ENCODE peak calls at places on chromosomes 1 and 21, in eight cellular contexts. One of them, this sample, is unnamed.

GRCh38 chr1:224809613-224810012 is 119.9 kb upstream of the DNAH14 start:
- DNase-seq in stimulated activated CD8-positive, alpha-beta memory T cell treated with anti-CD3 and anti-CD28 coated beads, Interleukin-15, amount 100 ng/mL, for 1 hour: no peak
- DNase-seq in hypothalamus: no peak
- DNase-seq in T-helper 22 cell: no peak
- DNase-seq in CD4-positive, alpha-beta T cell: no peak
- DNase-seq in stimulated activated CD4-positive, alpha-beta T cell treated with anti-CD3 and anti-CD28 coated beads, Interleukin-2, amount 100 ng/mL, for 24 hours: no peak
- DNase-seq in Right ventricle myocardium superior: no peak
- DNase-seq in left cardiac atrium: no peak
- DNase-seq in this sample: no peak

GRCh38 chr1:38551908-38552307 is 307.7 kb downstream of the RRAGC start:
- DNase-seq in stimulated activated CD8-positive, alpha-beta memory T cell treated with anti-CD3 and anti-CD28 coated beads, Interleukin-15, amount 100 ng/mL, for 1 hour: no peak
- DNase-seq in hypothalamus: no peak
- DNase-seq in T-helper 22 cell: no peak
- DNase-seq in CD4-positive, alpha-beta T cell: no peak
- DNase-seq in stimulated activated CD4-positive, alpha-beta T cell treated with anti-CD3 and anti-CD28 coated beads, Interleukin-2, amount 100 ng/mL, for 24 hours: no peak
- DNase-seq in Right ventricle myocardium superior: no peak
- DNase-seq in left cardiac atrium: no peak
- DNase-seq in this sample: no peak

GRCh38 chr1:32247983-32248889 is 1.2 kb downstream of the FAM167B start:
- DNase-seq in stimulated activated CD8-positive, alpha-beta memory T cell treated with anti-CD3 and anti-CD28 coated beads, Interleukin-15, amount 100 ng/mL, for 1 hour: peak
- DNase-seq in hypothalamus: peak
- DNase-seq in T-helper 22 cell: peak
- DNase-seq in CD4-positive, alpha-beta T cell: peak
- DNase-seq in stimulated activated CD4-positive, alpha-beta T cell treated with anti-CD3 and anti-CD28 coated beads, Interleukin-2, amount 100 ng/mL, for 24 hours: peak
- DNase-seq in Right ventricle myocardium superior: peak
- DNase-seq in left cardiac atrium: peak
- DNase-seq in this sample: peak

GRCh38 chr21:28541371-28542112 is 451.1 kb downstream of the LTN1 start:
- DNase-seq in stimulated activated CD8-positive, alpha-beta memory T cell treated with anti-CD3 and anti-CD28 coated beads, Interleukin-15, amount 100 ng/mL, for 1 hour: no peak
- DNase-seq in hypothalamus: no peak
- DNase-seq in T-helper 22 cell: no peak
- DNase-seq in CD4-positive, alpha-beta T cell: no peak
- DNase-seq in stimulated activated CD4-positive, alpha-beta T cell treated with anti-CD3 and anti-CD28 coated beads, Interleukin-2, amount 100 ng/mL, for 24 hours: no peak
- DNase-seq in Right ventricle myocardium superior: no peak
- DNase-seq in left cardiac atrium: no peak
- DNase-seq in this sample: peak

GRCh38 chr1:164361927-164362326 is 197.1 kb upstream of the PBX1 start:
- DNase-seq in stimulated activated CD8-positive, alpha-beta memory T cell treated with anti-CD3 and anti-CD28 coated beads, Interleukin-15, amount 100 ng/mL, for 1 hour: no peak
- DNase-seq in hypothalamus: no peak
- DNase-seq in T-helper 22 cell: no peak
- DNase-seq in CD4-positive, alpha-beta T cell: no peak
- DNase-seq in stimulated activated CD4-positive, alpha-beta T cell treated with anti-CD3 and anti-CD28 coated beads, Interleukin-2, amount 100 ng/mL, for 24 hours: no peak
- DNase-seq in Right ventricle myocardium superior: peak
- DNase-seq in left cardiac atrium: peak
- DNase-seq in this sample: peak

GRCh38 chr21:37575536-37576083 is 209.0 kb downstream of the DYRK1A start:
- DNase-seq in stimulated activated CD8-positive, alpha-beta memory T cell treated with anti-CD3 and anti-CD28 coated beads, Interleukin-15, amount 100 ng/mL, for 1 hour: no peak
- DNase-seq in hypothalamus: no peak
- DNase-seq in T-helper 22 cell: no peak
- DNase-seq in CD4-positive, alpha-beta T cell: no peak
- DNase-seq in stimulated activated CD4-positive, alpha-beta T cell treated with anti-CD3 and anti-CD28 coated beads, Interleukin-2, amount 100 ng/mL, for 24 hours: no peak
- DNase-seq in Right ventricle myocardium superior: no peak
- DNase-seq in left cardiac atrium: no peak
- DNase-seq in this sample: no peak

GRCh38 chr1:23169727-23170335 is 1.2 kb upstream of the LUZP1 start:
- DNase-seq in stimulated activated CD8-positive, alpha-beta memory T cell treated with anti-CD3 and anti-CD28 coated beads, Interleukin-15, amount 100 ng/mL, for 1 hour: no peak
- DNase-seq in hypothalamus: no peak
- DNase-seq in T-helper 22 cell: no peak
- DNase-seq in CD4-positive, alpha-beta T cell: no peak
- DNase-seq in stimulated activated CD4-positive, alpha-beta T cell treated with anti-CD3 and anti-CD28 coated beads, Interleukin-2, amount 100 ng/mL, for 24 hours: no peak
- DNase-seq in Right ventricle myocardium superior: peak
- DNase-seq in left cardiac atrium: peak
- DNase-seq in this sample: peak

GRCh38 chr1:24108334-24109165 is 3.4 kb downstream of the MYOM3 start:
- DNase-seq in stimulated activated CD8-positive, alpha-beta memory T cell treated with anti-CD3 and anti-CD28 coated beads, Interleukin-15, amount 100 ng/mL, for 1 hour: no peak
- DNase-seq in hypothalamus: no peak
- DNase-seq in T-helper 22 cell: no peak
- DNase-seq in CD4-positive, alpha-beta T cell: no peak
- DNase-seq in stimulated activated CD4-positive, alpha-beta T cell treated with anti-CD3 and anti-CD28 coated beads, Interleukin-2, amount 100 ng/mL, for 24 hours: no peak
- DNase-seq in Right ventricle myocardium superior: no peak
- DNase-seq in left cardiac atrium: peak
- DNase-seq in this sample: no peak

GRCh38 chr1:229953736-229954326 is 113.2 kb upstream of the GALNT2 start:
- DNase-seq in stimulated activated CD8-positive, alpha-beta memory T cell treated with anti-CD3 and anti-CD28 coated beads, Interleukin-15, amount 100 ng/mL, for 1 hour: no peak
- DNase-seq in hypothalamus: no peak
- DNase-seq in T-helper 22 cell: no peak
- DNase-seq in CD4-positive, alpha-beta T cell: no peak
- DNase-seq in stimulated activated CD4-positive, alpha-beta T cell treated with anti-CD3 and anti-CD28 coated beads, Interleukin-2, amount 100 ng/mL, for 24 hours: no peak
- DNase-seq in Right ventricle myocardium superior: no peak
- DNase-seq in left cardiac atrium: no peak
- DNase-seq in this sample: no peak

GRCh38 chr1:24237046-24237371 is 49.9 kb upstream of the IFNLR1 start:
- DNase-seq in stimulated activated CD8-positive, alpha-beta memory T cell treated with anti-CD3 and anti-CD28 coated beads, Interleukin-15, amount 100 ng/mL, for 1 hour: no peak
- DNase-seq in hypothalamus: no peak
- DNase-seq in T-helper 22 cell: no peak
- DNase-seq in CD4-positive, alpha-beta T cell: no peak
- DNase-seq in stimulated activated CD4-positive, alpha-beta T cell treated with anti-CD3 and anti-CD28 coated beads, Interleukin-2, amount 100 ng/mL, for 24 hours: no peak
- DNase-seq in Right ventricle myocardium superior: no peak
- DNase-seq in left cardiac atrium: no peak
- DNase-seq in this sample: no peak

GRCh38 chr1:168223681-168224515 is 1.9 kb upstream of the SFT2D2 start:
- DNase-seq in stimulated activated CD8-positive, alpha-beta memory T cell treated with anti-CD3 and anti-CD28 coated beads, Interleukin-15, amount 100 ng/mL, for 1 hour: no peak
- DNase-seq in hypothalamus: no peak
- DNase-seq in T-helper 22 cell: no peak
- DNase-seq in CD4-positive, alpha-beta T cell: no peak
- DNase-seq in stimulated activated CD4-positive, alpha-beta T cell treated with anti-CD3 and anti-CD28 coated beads, Interleukin-2, amount 100 ng/mL, for 24 hours: no peak
- DNase-seq in Right ventricle myocardium superior: no peak
- DNase-seq in left cardiac atrium: no peak
- DNase-seq in this sample: no peak

GRCh38 chr1:108079550-108079949 is 114.6 kb upstream of the VAV3 start:
- DNase-seq in stimulated activated CD8-positive, alpha-beta memory T cell treated with anti-CD3 and anti-CD28 coated beads, Interleukin-15, amount 100 ng/mL, for 1 hour: peak
- DNase-seq in hypothalamus: no peak
- DNase-seq in T-helper 22 cell: no peak
- DNase-seq in CD4-positive, alpha-beta T cell: peak
- DNase-seq in stimulated activated CD4-positive, alpha-beta T cell treated with anti-CD3 and anti-CD28 coated beads, Interleukin-2, amount 100 ng/mL, for 24 hours: peak
- DNase-seq in Right ventricle myocardium superior: no peak
- DNase-seq in left cardiac atrium: no peak
- DNase-seq in this sample: no peak

GRCh38 chr1:3112526-3112925 is 43.5 kb downstream of the PRDM16 start:
- DNase-seq in stimulated activated CD8-positive, alpha-beta memory T cell treated with anti-CD3 and anti-CD28 coated beads, Interleukin-15, amount 100 ng/mL, for 1 hour: no peak
- DNase-seq in hypothalamus: no peak
- DNase-seq in T-helper 22 cell: no peak
- DNase-seq in CD4-positive, alpha-beta T cell: no peak
- DNase-seq in stimulated activated CD4-positive, alpha-beta T cell treated with anti-CD3 and anti-CD28 coated beads, Interleukin-2, amount 100 ng/mL, for 24 hours: no peak
- DNase-seq in Right ventricle myocardium superior: no peak
- DNase-seq in left cardiac atrium: no peak
- DNase-seq in this sample: no peak